ENCODE peak calls at places on chromosomes 2 and 18, in four cellular contexts. X is fibroblast of the aortic adventitia, D is upper lobe of left lung, K is transverse colon. M is an unnamed sample.

GRCh38 chr18:54257015-54257414 is 12.3 kb upstream of the POLI start:
- DNase-seq in X (peak), D (no peak), K (no peak), M (no peak)

GRCh38 chr2:27408601-27409320 is 630 bp downstream of the PPM1G start:
- DNase-seq in X (peak), D (no peak), K (peak), M (no peak)

GRCh38 chr18:55912919-55913318 is 324.9 kb upstream of the TCF4 start:
- DNase-seq in X (no peak), D (no peak), K (no peak), M (no peak)

GRCh38 chr2:64328415-64328722 is 125.6 kb upstream of the LGALSL start:
- DNase-seq in X (no peak), D (no peak), K (no peak), M (no peak)

GRCh38 chr2:225670111-225670974 is 270.8 kb downstream of the NYAP2 start:
- DNase-seq in X (peak), D (no peak), K (no peak), M (no peak)

GRCh38 chr2:216287251-216287650 is 85.0 kb downstream of the MARCHF4 start:
- DNase-seq in X (no peak), D (no peak), K (no peak), M (no peak)

GRCh38 chr18:14944838-14945237 is 196.9 kb downstream of the ANKRD30B start:
- DNase-seq in X (no peak), D (no peak), K (no peak), M (no peak)

GRCh38 chr2:238060096-238060541 is 682 bp upstream of the SCLY start:
- DNase-seq in X (peak), D (no peak), K (no peak), M (no peak)

GRCh38 chr2:105813045-105813315 is 68.3 kb downstream of the NCK2 start:
- DNase-seq in X (no peak), D (no peak), K (no peak), M (no peak)

GRCh38 chr2:122105171-122105884 is 349.9 kb downstream of the TSN start:
- DNase-seq in X (no peak), D (no peak), K (no peak), M (no peak)

GRCh38 chr2:130920417-130921030 is 83.8 kb downstream of the ARHGEF4 start:
- DNase-seq in X (peak), D (no peak), K (peak), M (peak)

GRCh38 chr2:27262379-27263286 is at the start of gene SLC30A3:
- DNase-seq in X (no peak), D (peak), K (peak), M (no peak)

GRCh38 chr2:133262888-133263287 is 305.4 kb downstream of the NCKAP5 start:
- DNase-seq in X (peak), D (no peak), K (no peak), M (no peak)
- TF ChIP-seq CTCF in X (peak), D (no peak), K (no peak), M (peak)

GRCh38 chr2:211724933-211725332 is 813.7 kb downstream of the ERBB4 start:
- DNase-seq in X (no peak), D (no peak), K (no peak), M (no peak)

GRCh38 chr2:211730215-211730614 is 808.4 kb downstream of the ERBB4 start:
- DNase-seq in X (no peak), D (no peak), K (no peak), M (no peak)

DNA sequence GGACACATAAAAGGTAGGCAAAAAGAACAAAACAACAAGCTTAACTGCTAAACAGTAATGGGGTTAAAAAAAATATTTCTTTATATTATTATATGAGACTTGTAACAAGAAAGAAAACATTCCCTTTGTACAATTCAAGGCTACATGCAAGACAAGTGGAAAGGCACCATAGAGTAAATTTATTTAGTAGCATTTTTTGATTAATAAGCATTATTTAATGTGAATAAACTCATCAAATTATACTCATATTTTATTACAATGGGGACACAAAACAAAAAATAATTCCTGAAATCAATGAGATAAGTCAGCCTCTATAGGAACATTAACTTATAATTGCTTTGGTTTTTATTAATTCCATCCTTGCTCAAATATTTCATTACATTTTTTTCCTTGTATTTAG is 809.2 kb downstream of the ERBB4 start:
- DNase-seq in X (no peak), D (no peak), K (no peak), M (no peak)
- TF ChIP-seq CTCF in X (no peak), D (no peak), K (no peak), M (no peak)

GRCh38 chr2:66446924-66447323 is 12.0 kb downstream of the MEIS1 start:
- DNase-seq in X (peak), D (no peak), K (no peak), M (no peak)

GRCh38 chr2:66445781-66446177 is 10.9 kb downstream of the MEIS1 start:
- DNase-seq in X (peak), D (peak), K (no peak), M (no peak)

GRCh38 chr2:66443977-66444855 is 9.3 kb downstream of the MEIS1 start:
- DNase-seq in X (peak), D (peak), K (no peak), M (no peak)

GRCh38 chr2:66446178-66446860 is 11.4 kb downstream of the MEIS1 start:
- DNase-seq in X (peak), D (peak), K (no peak), M (peak)

GRCh38 chr2:66445076-66445724 is 10.3 kb downstream of the MEIS1 start:
- DNase-seq in X (peak), D (peak), K (no peak), M (peak)
- TF ChIP-seq CTCF in X (peak), D (no peak), K (no peak), M (peak)

GRCh38 chr2:68709421-68709911 is 25.1 kb upstream of the ARHGAP25 start:
- DNase-seq in X (peak), D (no peak), K (no peak), M (no peak)
- TF ChIP-seq CTCF in X (peak), D (peak), K (peak), M (peak)

DNA sequence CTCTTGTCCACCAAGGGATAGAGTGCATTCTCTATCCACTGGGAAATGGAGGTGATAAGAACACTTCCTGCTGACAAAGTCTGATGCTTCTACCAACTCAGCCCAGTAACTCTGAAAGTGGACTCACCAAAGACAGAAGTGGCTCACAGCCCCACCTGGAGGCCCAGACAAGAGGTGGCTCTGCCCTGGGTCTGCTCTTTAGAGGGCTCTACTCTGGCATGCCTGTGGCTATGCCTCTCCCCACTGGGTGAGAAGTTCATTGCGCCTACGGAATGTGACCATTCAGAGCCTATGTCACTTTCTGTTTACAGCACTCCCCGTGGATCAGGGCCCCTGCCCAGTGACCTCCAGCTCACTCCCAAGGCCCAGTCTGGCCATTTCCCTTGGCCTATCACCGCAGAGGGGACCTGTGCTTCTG is 13.5 kb upstream of the XDH start:
- DNase-seq in X (peak), D (no peak), K (no peak), M (no peak)
- TF ChIP-seq CTCF in X (peak), D (no peak), K (no peak), M (no peak)

GRCh38 chr2:152627010-152627957 is 90.0 kb downstream of the PRPF40A start:
- DNase-seq in X (peak), D (no peak), K (no peak), M (no peak)
- TF ChIP-seq CTCF in X (peak), D (peak), K (peak), M (peak)

GRCh38 chr2:84491741-84492140 is 24.6 kb upstream of the DNAH6 start:
- DNase-seq in X (no peak), D (no peak), K (no peak), M (no peak)

GRCh38 chr2:84491256-84491655 is 25.0 kb upstream of the DNAH6 start:
- DNase-seq in X (no peak), D (no peak), K (no peak), M (no peak)

GRCh38 chr2:84494070-84494469 is 22.2 kb upstream of the DNAH6 start:
- DNase-seq in X (no peak), D (no peak), K (no peak), M (no peak)

GRCh38 chr2:84493494-84493893 is 22.8 kb upstream of the DNAH6 start:
- DNase-seq in X (peak), D (no peak), K (no peak), M (no peak)

DNA sequence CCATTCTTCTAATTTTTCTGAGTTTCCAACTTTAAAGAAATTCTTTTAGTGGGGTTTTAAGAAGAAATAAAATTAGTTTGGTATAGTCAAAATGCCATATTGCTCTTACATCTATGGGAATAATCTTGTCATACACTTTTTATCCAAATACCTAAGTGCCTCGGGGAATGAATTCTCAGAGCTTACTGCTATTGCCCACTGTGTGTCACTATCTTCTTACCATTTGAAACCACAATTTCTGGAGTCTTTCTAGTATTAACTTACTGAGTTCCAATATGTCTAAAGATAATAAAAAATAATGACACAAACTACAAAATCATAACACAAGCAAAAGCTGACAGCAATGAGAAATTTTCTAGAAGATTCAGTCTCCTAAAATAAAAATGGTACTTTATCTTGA is 23.7 kb upstream of the DNAH6 start:
- DNase-seq in X (peak), D (no peak), K (no peak), M (no peak)
- TF ChIP-seq CTCF in X (peak), D (no peak), K (no peak), M (peak)